ENCODE peak calls at places on chromosomes 12 and 14, in ten cellular contexts. One of them, this sample, is unnamed.

GRCh38 chr12:32198555-32198954 is 91.9 kb downstream of the BICD1 start:
- DNase-seq in fibroblast of mammary gland: peak; percentile 73
- DNase-seq in vagina: no peak
- DNase-seq in Peyer's patch: no peak
- DNase-seq in PC-3: peak; percentile 78
- DNase-seq in mesendoderm: no peak
- DNase-seq in AG04449: no peak
- DNase-seq in WERI-Rb-1: no peak
- DNase-seq in breast epithelium: no peak
- DNase-seq in astrocyte of the spinal cord: no peak
- DNase-seq in this sample: no peak

GRCh38 chr12:1716215-1716862 is 25.5 kb downstream of the ADIPOR2 start:
- DNase-seq in fibroblast of mammary gland: peak; percentile 27
- DNase-seq in vagina: no peak
- DNase-seq in Peyer's patch: no peak
- DNase-seq in PC-3: no peak
- DNase-seq in mesendoderm: no peak
- DNase-seq in AG04449: no peak
- DNase-seq in WERI-Rb-1: no peak
- DNase-seq in breast epithelium: no peak
- DNase-seq in astrocyte of the spinal cord: no peak
- DNase-seq in this sample: peak; percentile 29

GRCh38 chr14:24307156-24307574 is 612 bp downstream of the CIDEB start:
- DNase-seq in fibroblast of mammary gland: no peak
- DNase-seq in vagina: no peak
- DNase-seq in Peyer's patch: no peak
- DNase-seq in PC-3: no peak
- DNase-seq in mesendoderm: no peak
- DNase-seq in AG04449: no peak
- DNase-seq in WERI-Rb-1: no peak
- DNase-seq in breast epithelium: no peak
- DNase-seq in astrocyte of the spinal cord: no peak
- DNase-seq in this sample: no peak

GRCh38 chr14:94614802-94615201 is 2.6 kb downstream of the SERPINA3 start:
- DNase-seq in fibroblast of mammary gland: no peak
- DNase-seq in vagina: no peak
- DNase-seq in Peyer's patch: no peak
- DNase-seq in PC-3: no peak
- DNase-seq in mesendoderm: no peak
- DNase-seq in AG04449: no peak
- DNase-seq in WERI-Rb-1: no peak
- DNase-seq in breast epithelium: no peak
- DNase-seq in astrocyte of the spinal cord: no peak
- DNase-seq in this sample: no peak

GRCh38 chr12:29164477-29165163 is 15.5 kb downstream of the FAR2 start:
- DNase-seq in fibroblast of mammary gland: peak; percentile 80
- DNase-seq in vagina: no peak
- DNase-seq in Peyer's patch: no peak
- DNase-seq in PC-3: peak; percentile 91
- DNase-seq in mesendoderm: peak; percentile 51
- DNase-seq in AG04449: peak; percentile 28
- DNase-seq in WERI-Rb-1: no peak
- DNase-seq in breast epithelium: no peak
- DNase-seq in astrocyte of the spinal cord: peak; percentile 77
- DNase-seq in this sample: peak; percentile 19

GRCh38 chr14:53946404-53947400 is 9.9 kb downstream of the BMP4 start:
- DNase-seq in fibroblast of mammary gland: no peak
- DNase-seq in vagina: no peak
- DNase-seq in Peyer's patch: no peak
- DNase-seq in PC-3: no peak
- DNase-seq in mesendoderm: peak; percentile 57
- DNase-seq in AG04449: no peak
- DNase-seq in WERI-Rb-1: no peak
- DNase-seq in breast epithelium: no peak
- DNase-seq in astrocyte of the spinal cord: peak; percentile 46
- DNase-seq in this sample: no peak

GRCh38 chr12:116561181-116561821 is 2.1 kb downstream of the MAP1LC3B2 start:
- DNase-seq in fibroblast of mammary gland: no peak
- DNase-seq in vagina: no peak
- DNase-seq in Peyer's patch: no peak
- DNase-seq in PC-3: no peak
- DNase-seq in mesendoderm: no peak
- DNase-seq in AG04449: no peak
- DNase-seq in WERI-Rb-1: no peak
- DNase-seq in breast epithelium: no peak
- DNase-seq in astrocyte of the spinal cord: no peak
- DNase-seq in this sample: no peak

GRCh38 chr14:89146291-89146690 is 270.7 kb downstream of the FOXN3 start:
- DNase-seq in fibroblast of mammary gland: no peak
- DNase-seq in vagina: no peak
- DNase-seq in Peyer's patch: no peak
- DNase-seq in PC-3: no peak
- DNase-seq in mesendoderm: no peak
- DNase-seq in AG04449: no peak
- DNase-seq in WERI-Rb-1: no peak
- DNase-seq in breast epithelium: no peak
- DNase-seq in astrocyte of the spinal cord: peak; percentile 14
- DNase-seq in this sample: no peak

GRCh38 chr12:93016752-93017350 is 87.8 kb upstream of the EEA1 start:
- DNase-seq in fibroblast of mammary gland: no peak
- DNase-seq in vagina: no peak
- DNase-seq in Peyer's patch: no peak
- DNase-seq in PC-3: no peak
- DNase-seq in mesendoderm: no peak
- DNase-seq in AG04449: no peak
- DNase-seq in WERI-Rb-1: no peak
- DNase-seq in breast epithelium: no peak
- DNase-seq in astrocyte of the spinal cord: no peak
- DNase-seq in this sample: no peak

GRCh38 chr14:26281280-26281998 is 316.4 kb downstream of the NOVA1 start:
- DNase-seq in fibroblast of mammary gland: peak; percentile 77
- DNase-seq in vagina: no peak
- DNase-seq in Peyer's patch: no peak
- DNase-seq in PC-3: peak; percentile 82
- DNase-seq in mesendoderm: peak; percentile 93
- DNase-seq in AG04449: no peak
- DNase-seq in WERI-Rb-1: no peak
- DNase-seq in breast epithelium: no peak
- DNase-seq in astrocyte of the spinal cord: peak; percentile 50
- DNase-seq in this sample: peak; percentile 68

GRCh38 chr12:69483700-69484099 is 13.5 kb downstream of the FRS2 start:
- DNase-seq in fibroblast of mammary gland: no peak
- DNase-seq in vagina: no peak
- DNase-seq in Peyer's patch: no peak
- DNase-seq in PC-3: no peak
- DNase-seq in mesendoderm: no peak
- DNase-seq in AG04449: no peak
- DNase-seq in WERI-Rb-1: no peak
- DNase-seq in breast epithelium: no peak
- DNase-seq in astrocyte of the spinal cord: no peak
- DNase-seq in this sample: no peak

GRCh38 chr14:67359775-67360468 is at the start of the genes ATP6V1D and EIF2S1:
- DNase-seq in fibroblast of mammary gland: peak; percentile 99
- DNase-seq in vagina: peak; percentile 99
- DNase-seq in Peyer's patch: peak; percentile 100
- DNase-seq in PC-3: peak; percentile 99
- DNase-seq in mesendoderm: peak; percentile 100
- DNase-seq in AG04449: peak; percentile 96
- DNase-seq in WERI-Rb-1: peak; percentile 99
- DNase-seq in breast epithelium: peak; percentile 99
- DNase-seq in astrocyte of the spinal cord: peak; percentile 99
- DNase-seq in this sample: peak; percentile 100

GRCh38 chr14:67358914-67359313 is 690 bp downstream of the ATP6V1D start:
- DNase-seq in fibroblast of mammary gland: no peak
- DNase-seq in vagina: no peak
- DNase-seq in Peyer's patch: no peak
- DNase-seq in PC-3: peak; percentile 11
- DNase-seq in mesendoderm: peak; percentile 62
- DNase-seq in AG04449: no peak
- DNase-seq in WERI-Rb-1: peak; percentile 14
- DNase-seq in breast epithelium: no peak
- DNase-seq in astrocyte of the spinal cord: no peak
- DNase-seq in this sample: no peak

GRCh38 chr14:67360469-67361206 is 510 bp downstream of the EIF2S1 start:
- DNase-seq in fibroblast of mammary gland: no peak
- DNase-seq in vagina: no peak
- DNase-seq in Peyer's patch: no peak
- DNase-seq in PC-3: no peak
- DNase-seq in mesendoderm: no peak
- DNase-seq in AG04449: no peak
- DNase-seq in WERI-Rb-1: no peak
- DNase-seq in breast epithelium: no peak
- DNase-seq in astrocyte of the spinal cord: no peak
- DNase-seq in this sample: no peak

GRCh38 chr14:67359319-67359774 is 257 bp downstream of the ATP6V1D start:
- DNase-seq in fibroblast of mammary gland: peak; percentile 50
- DNase-seq in vagina: peak; percentile 88
- DNase-seq in Peyer's patch: peak; percentile 52
- DNase-seq in PC-3: peak; percentile 57
- DNase-seq in mesendoderm: peak; percentile 66
- DNase-seq in AG04449: no peak
- DNase-seq in WERI-Rb-1: peak; percentile 9
- DNase-seq in breast epithelium: no peak
- DNase-seq in astrocyte of the spinal cord: no peak
- DNase-seq in this sample: peak; percentile 65

GRCh38 chr14:67357583-67358354 is 1.8 kb downstream of the ATP6V1D start:
- DNase-seq in fibroblast of mammary gland: peak; percentile 58
- DNase-seq in vagina: no peak
- DNase-seq in Peyer's patch: no peak
- DNase-seq in PC-3: peak; percentile 36
- DNase-seq in mesendoderm: peak; percentile 18
- DNase-seq in AG04449: no peak
- DNase-seq in WERI-Rb-1: no peak
- DNase-seq in breast epithelium: no peak
- DNase-seq in astrocyte of the spinal cord: no peak
- DNase-seq in this sample: no peak
- H3K4me3 ChIP-seq in fibroblast of mammary gland: peak overlapping the region; percentile 96
- H3K4me3 ChIP-seq in vagina: peak overlapping the region; percentile 74
- H3K4me3 ChIP-seq in Peyer's patch: no peak overlapping the region
- H3K4me3 ChIP-seq in PC-3: peak overlapping the region; percentile 83
- H3K4me3 ChIP-seq in mesendoderm: no peak overlapping the region
- H3K4me3 ChIP-seq in AG04449: peak overlapping the region; percentile 10
- H3K4me3 ChIP-seq in WERI-Rb-1: no peak overlapping the region
- H3K4me3 ChIP-seq in breast epithelium: no peak overlapping the region
- H3K4me3 ChIP-seq in astrocyte of the spinal cord: peak overlapping the region; percentile 92
- H3K4me3 ChIP-seq in this sample: peak overlapping the region; percentile 75

DNA sequence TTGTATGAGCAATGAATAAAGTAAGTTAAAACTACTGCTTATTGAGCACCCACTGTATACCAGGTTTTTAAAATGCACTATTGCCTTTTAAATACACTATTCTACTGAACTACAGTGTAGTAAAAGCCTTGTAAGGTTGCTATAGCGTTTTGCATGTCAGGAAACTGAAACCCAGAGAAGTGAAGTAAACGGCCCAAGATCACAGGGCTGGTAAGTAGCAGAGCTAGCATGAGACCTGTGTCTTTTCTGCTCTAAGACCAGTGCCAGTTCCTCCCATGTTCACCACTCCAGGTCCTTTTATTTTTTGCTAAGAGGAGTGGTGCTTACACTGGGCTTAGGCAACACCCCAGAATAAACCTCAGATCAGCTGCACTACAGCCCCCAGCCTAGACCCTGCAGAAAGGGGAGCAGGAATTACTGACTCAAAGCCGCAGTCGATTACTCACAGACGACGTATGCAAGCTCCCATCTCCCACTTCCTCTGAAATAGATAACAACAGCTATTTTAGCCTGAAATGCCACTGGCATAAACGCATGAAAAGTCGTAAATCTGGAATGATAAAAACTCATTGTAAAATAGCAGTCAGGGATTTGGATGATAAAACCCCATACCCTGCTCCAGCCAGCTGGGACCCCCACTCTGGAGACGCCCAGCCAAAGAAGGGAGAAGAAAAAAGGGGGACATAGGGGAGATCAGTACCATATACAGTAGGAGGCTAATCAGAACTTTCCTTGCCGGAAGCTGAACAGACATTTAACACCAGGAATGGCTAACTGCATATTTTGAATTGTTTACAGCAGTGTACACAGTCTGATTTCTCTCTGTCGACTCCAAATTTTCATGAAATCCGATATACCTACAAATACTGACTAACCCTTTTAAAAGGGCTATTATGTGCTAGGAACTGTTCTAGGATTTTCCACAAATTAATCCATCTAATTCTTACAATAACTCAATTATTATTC is 108.3 kb downstream of the NUAK1 start:
- DNase-seq in fibroblast of mammary gland: peak; percentile 44
- DNase-seq in vagina: no peak
- DNase-seq in Peyer's patch: no peak
- DNase-seq in PC-3: peak; percentile 93
- DNase-seq in mesendoderm: peak; percentile 83
- DNase-seq in AG04449: peak; percentile 96
- DNase-seq in WERI-Rb-1: no peak
- DNase-seq in breast epithelium: no peak
- DNase-seq in astrocyte of the spinal cord: peak; percentile 94
- DNase-seq in this sample: peak; percentile 53
- H3K4me3 ChIP-seq in fibroblast of mammary gland: no peak overlapping the region
- H3K4me3 ChIP-seq in vagina: no peak overlapping the region
- H3K4me3 ChIP-seq in Peyer's patch: no peak overlapping the region
- H3K4me3 ChIP-seq in PC-3: peak overlapping the region; percentile 49
- H3K4me3 ChIP-seq in mesendoderm: no peak overlapping the region
- H3K4me3 ChIP-seq in AG04449: peak overlapping the region; percentile 34
- H3K4me3 ChIP-seq in WERI-Rb-1: no peak overlapping the region
- H3K4me3 ChIP-seq in breast epithelium: no peak overlapping the region
- H3K4me3 ChIP-seq in astrocyte of the spinal cord: no peak overlapping the region
- H3K4me3 ChIP-seq in this sample: peak overlapping the region; percentile 14

GRCh38 chr12:126443977-126444376 is 1378.7 kb downstream of the AACS start:
- DNase-seq in fibroblast of mammary gland: no peak
- DNase-seq in vagina: no peak
- DNase-seq in Peyer's patch: no peak
- DNase-seq in PC-3: no peak
- DNase-seq in mesendoderm: no peak
- DNase-seq in AG04449: no peak
- DNase-seq in WERI-Rb-1: no peak
- DNase-seq in breast epithelium: no peak
- DNase-seq in astrocyte of the spinal cord: no peak
- DNase-seq in this sample: no peak
- H3K4me3 ChIP-seq in fibroblast of mammary gland: no peak overlapping the region
- H3K4me3 ChIP-seq in vagina: no peak overlapping the region
- H3K4me3 ChIP-seq in Peyer's patch: no peak overlapping the region
- H3K4me3 ChIP-seq in PC-3: no peak overlapping the region
- H3K4me3 ChIP-seq in mesendoderm: no peak overlapping the region
- H3K4me3 ChIP-seq in AG04449: no peak overlapping the region
- H3K4me3 ChIP-seq in WERI-Rb-1: no peak overlapping the region
- H3K4me3 ChIP-seq in breast epithelium: no peak overlapping the region
- H3K4me3 ChIP-seq in astrocyte of the spinal cord: no peak overlapping the region
- H3K4me3 ChIP-seq in this sample: no peak overlapping the region

DNA sequence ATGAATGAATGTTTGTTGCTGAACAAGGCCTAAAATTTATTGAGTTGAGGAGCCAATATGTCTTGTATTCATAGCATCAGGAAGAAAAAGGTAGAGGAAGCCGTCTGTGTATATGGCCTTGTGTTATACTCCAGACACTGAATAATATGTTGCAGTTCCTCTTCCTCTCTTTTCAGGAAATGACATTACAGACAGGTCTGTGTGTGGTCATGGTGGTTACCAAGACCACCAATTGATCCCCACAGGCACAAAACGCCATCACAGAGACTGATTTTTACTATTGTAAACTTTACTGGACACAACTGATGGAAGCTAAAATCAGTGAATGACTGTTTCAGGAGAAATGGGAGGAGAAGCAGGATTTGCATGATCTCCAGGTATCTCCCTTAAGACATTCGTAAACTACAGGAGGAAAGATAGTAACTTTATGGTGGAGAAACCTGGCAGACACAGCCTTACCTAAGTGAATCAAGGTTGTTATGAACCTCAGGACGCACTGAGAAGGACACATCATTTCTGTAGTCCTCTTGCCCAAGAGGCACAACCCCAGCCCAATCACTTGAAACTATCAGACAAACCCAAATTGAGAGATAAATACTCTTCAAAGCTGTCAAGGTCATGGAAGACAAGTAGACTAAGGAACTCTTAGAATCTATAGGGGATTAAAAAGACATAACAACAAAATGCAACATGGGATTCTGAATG is 334.1 kb upstream of the RGS6 start:
- DNase-seq in fibroblast of mammary gland: no peak
- DNase-seq in vagina: no peak
- DNase-seq in Peyer's patch: no peak
- DNase-seq in PC-3: no peak
- DNase-seq in mesendoderm: no peak
- DNase-seq in AG04449: no peak
- DNase-seq in WERI-Rb-1: no peak
- DNase-seq in breast epithelium: no peak
- DNase-seq in astrocyte of the spinal cord: no peak
- DNase-seq in this sample: no peak
- H3K4me3 ChIP-seq in fibroblast of mammary gland: no peak overlapping the region
- H3K4me3 ChIP-seq in vagina: no peak overlapping the region
- H3K4me3 ChIP-seq in Peyer's patch: no peak overlapping the region
- H3K4me3 ChIP-seq in PC-3: no peak overlapping the region
- H3K4me3 ChIP-seq in mesendoderm: no peak overlapping the region
- H3K4me3 ChIP-seq in AG04449: no peak overlapping the region
- H3K4me3 ChIP-seq in WERI-Rb-1: no peak overlapping the region
- H3K4me3 ChIP-seq in breast epithelium: no peak overlapping the region
- H3K4me3 ChIP-seq in astrocyte of the spinal cord: no peak overlapping the region
- H3K4me3 ChIP-seq in this sample: no peak overlapping the region

This sample was measured in PC-9.